ENCODE peak calls at places on chromosomes 7 and 10, in seven cellular contexts. I is SJCRH30; E is AG04450; O is CD8-positive, alpha-beta T cell; D is suprapubic skin; H is small intestine; B is stomach. Q is an unnamed sample.

GRCh38 chr10:82361317-82361716 is 486.3 kb downstream of the NRG3 start:
- DNase-seq in E (no peak), D (no peak), O (no peak), B (no peak), H (no peak), I (no peak), Q (no peak)

GRCh38 chr10:114029655-114030054 is 14.0 kb upstream of the ADRB1 start:
- DNase-seq in O (no peak), I (no peak), E (no peak), D (no peak), H (no peak), B (no peak), Q (no peak)

GRCh38 chr7:87506243-87507180 is 31.0 kb upstream of the ABCB4 start:
- DNase-seq in H (peak; percentile 16), O (no peak), D (no peak), B (no peak), E (peak; percentile 15), I (no peak), Q (no peak)

GRCh38 chr10:106795619-106796018 is 368.9 kb downstream of the SORCS1 start:
- DNase-seq in O (no peak), E (no peak), B (no peak), I (peak; percentile 45), H (no peak), D (no peak), Q (no peak)

GRCh38 chr10:16995867-16996529 is 133.6 kb downstream of the CUBN start:
- DNase-seq in B (no peak), I (no peak), H (no peak), D (no peak), O (no peak), E (no peak), Q (no peak)

GRCh38 chr7:143388491-143389101 is 7.5 kb downstream of the ZYX start:
- DNase-seq in D (no peak), E (no peak), B (no peak), O (no peak), H (no peak), I (no peak), Q (no peak)

GRCh38 chr7:28318126-28318762 is 94.1 kb upstream of the CREB5 start:
- DNase-seq in H (no peak), D (no peak), B (no peak), E (no peak), I (no peak), O (no peak), Q (no peak)

GRCh38 chr10:42753507-42754154 is 29.0 kb upstream of the BMS1 start:
- DNase-seq in B (no peak), I (peak; percentile 3), H (no peak), D (no peak), E (no peak), O (no peak), Q (no peak)

GRCh38 chr7:100957832-100958421 is 8.6 kb downstream of the MUC3A start:
- DNase-seq in B (no peak), H (no peak), I (no peak), E (no peak), D (no peak), O (no peak), Q (no peak)

GRCh38 chr10:108735380-108735779 is 1187.9 kb downstream of the XPNPEP1 start:
- DNase-seq in I (no peak), E (peak; percentile 7), H (no peak), O (no peak), D (no peak), B (no peak), Q (no peak)

GRCh38 chr10:75773139-75773801 is 341.8 kb downstream of the LRMDA start:
- DNase-seq in I (no peak), H (no peak), B (peak; percentile 38), D (no peak), E (no peak), O (no peak), Q (no peak)

GRCh38 chr7:148540041-148540738 is 50.4 kb upstream of the C7orf33 start:
- DNase-seq in H (no peak), B (no peak), O (no peak), E (no peak), I (no peak), D (no peak), Q (no peak)

GRCh38 chr7:91847881-91848599 is 32.5 kb downstream of the MTERF1 start:
- DNase-seq in E (no peak), I (no peak), B (no peak), D (no peak), O (no peak), H (no peak), Q (no peak)

GRCh38 chr10:13957856-13958255 is 371.1 kb downstream of the PRPF18 start:
- DNase-seq in E (no peak), D (no peak), O (no peak), H (no peak), B (no peak), I (no peak), Q (no peak)

GRCh38 chr10:13959443-13960359 is 371.0 kb downstream of the FRMD4A start:
- DNase-seq in H (no peak), E (no peak), B (no peak), D (no peak), I (no peak), O (no peak), Q (no peak)

GRCh38 chr10:13961096-13961495 is 369.6 kb downstream of the FRMD4A start:
- DNase-seq in B (no peak), H (no peak), E (peak; percentile 93), O (no peak), I (peak; percentile 52), D (no peak), Q (no peak)

GRCh38 chr10:13961853-13962252 is 368.9 kb downstream of the FRMD4A start:
- DNase-seq in E (no peak), D (no peak), H (no peak), B (no peak), O (no peak), I (no peak), Q (no peak)

GRCh38 chr10:13960603-13961002 is 370.1 kb downstream of the FRMD4A start:
- DNase-seq in B (no peak), H (no peak), O (no peak), I (no peak), D (no peak), E (no peak), Q (no peak)
- H3K27ac ChIP-seq in B (no peak overlapping the region), H (no peak overlapping the region), O (no peak overlapping the region), I (peak overlapping the region; percentile 61), D (peak overlapping the region; percentile 20), E (peak overlapping the region; percentile 63), Q (no peak overlapping the region)

GRCh38 chr10:34188221-34188620 is 626.9 kb downstream of the PARD3 start:
- DNase-seq in O (no peak), B (no peak), D (no peak), I (no peak), H (no peak), E (no peak), Q (no peak)

GRCh38 chr10:34192646-34193045 is 622.5 kb downstream of the PARD3 start:
- DNase-seq in O (no peak), I (no peak), B (no peak), E (no peak), H (no peak), D (no peak), Q (no peak)

GRCh38 chr10:34189830-34190229 is 625.3 kb downstream of the PARD3 start:
- DNase-seq in E (no peak), D (no peak), I (no peak), B (no peak), H (no peak), O (no peak), Q (no peak)

GRCh38 chr10:34191399-34191798 is 623.7 kb downstream of the PARD3 start:
- DNase-seq in I (peak; percentile 59), B (no peak), E (no peak), O (no peak), D (no peak), H (no peak), Q (no peak)

DNA sequence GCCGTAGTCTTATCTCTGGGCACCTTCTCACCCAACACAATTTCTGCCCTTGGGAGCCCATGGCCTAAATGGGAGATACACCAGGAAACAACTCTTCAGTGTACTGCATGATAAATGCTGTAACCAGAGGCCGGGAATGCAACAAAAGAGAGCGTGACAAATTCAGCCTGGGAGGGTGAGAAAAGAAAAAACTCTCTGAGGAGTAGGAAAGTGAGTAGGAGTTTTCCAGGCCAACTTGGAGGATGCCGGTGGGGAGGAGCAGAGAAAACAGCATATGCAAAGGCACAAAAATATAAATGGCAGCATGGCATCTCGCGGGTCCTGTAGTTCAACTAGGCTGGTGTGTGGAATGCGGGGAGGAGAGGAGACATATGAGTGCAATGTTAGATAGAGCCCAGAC is 624.5 kb downstream of the PARD3 start:
- DNase-seq in B (no peak), H (no peak), I (peak; percentile 80), O (no peak), D (no peak), E (no peak), Q (no peak)
- H3K27ac ChIP-seq in B (no peak overlapping the region), H (no peak overlapping the region), I (peak overlapping the region; percentile 93), O (no peak overlapping the region), D (no peak overlapping the region), E (no peak overlapping the region), Q (no peak overlapping the region)

DNA sequence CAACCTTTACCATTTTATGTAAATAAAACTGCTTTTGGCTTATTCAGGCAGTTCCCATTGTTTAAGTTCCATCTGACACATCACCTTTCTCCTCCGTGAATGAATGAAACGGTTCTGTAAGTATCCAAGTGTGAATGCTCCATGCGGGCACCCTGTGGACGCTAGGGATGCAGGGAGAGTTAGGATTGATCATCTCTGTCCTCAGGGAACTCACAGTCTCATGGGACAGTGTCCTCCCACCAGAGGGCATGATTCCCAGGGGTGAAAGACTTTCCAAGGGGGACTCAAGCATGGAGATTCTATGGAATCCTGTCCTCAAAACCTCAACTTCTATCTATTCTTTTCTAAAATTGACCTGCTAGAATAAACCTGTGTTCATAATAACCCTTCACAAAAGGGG is 98.8 kb downstream of the HECW1 start:
- DNase-seq in D (no peak), E (no peak), O (no peak), I (no peak), B (no peak), H (no peak), Q (no peak)
- H3K27ac ChIP-seq in D (no peak overlapping the region), E (no peak overlapping the region), O (no peak overlapping the region), I (no peak overlapping the region), B (no peak overlapping the region), H (no peak overlapping the region), Q (no peak overlapping the region)

GRCh38 chr7:135286876-135287275 is 53.2 kb downstream of the STRA8 start:
- DNase-seq in E (no peak), I (no peak), O (no peak), D (peak; percentile 15), H (no peak), B (no peak), Q (no peak)

GRCh38 chr7:135285547-135285946 is 51.9 kb downstream of the STRA8 start:
- DNase-seq in D (no peak), B (no peak), I (no peak), O (no peak), E (no peak), H (no peak), Q (no peak)

GRCh38 chr7:135282621-135283295 is 49.1 kb downstream of the STRA8 start:
- DNase-seq in H (peak; percentile 14), D (peak; percentile 23), E (no peak), I (no peak), B (no peak), O (peak; percentile 26), Q (no peak)

GRCh38 chr7:135281363-135281949 is 47.8 kb downstream of the STRA8 start:
- DNase-seq in O (peak; percentile 69), E (peak; percentile 75), D (peak; percentile 89), B (peak; percentile 79), H (peak; percentile 86), I (peak; percentile 77), Q (peak; percentile 85)

GRCh38 chr7:135283959-135284638 is 50.5 kb downstream of the STRA8 start:
- DNase-seq in I (no peak), E (no peak), D (peak; percentile 18), O (no peak), B (no peak), H (no peak), Q (no peak)
- H3K27ac ChIP-seq in I (no peak overlapping the region), E (no peak overlapping the region), D (no peak overlapping the region), O (no peak overlapping the region), B (no peak overlapping the region), H (no peak overlapping the region), Q (no peak overlapping the region)

Q was measured in prostate gland.